ENCODE peak calls at places on chromosomes 12 and 14, in six cellular contexts. T is GM12878, Z is fibroblast of pulmonary artery, J is uterus, H is epithelial cell of esophagus, S is HepG2. C is an unnamed sample.
A peak's percentile ranks its signal among the peaks of the same experiment; 100 is the strongest.

GRCh38 chr12:76762556-76762955 is 1.4 kb upstream of the ZDHHC17 start:
- DNase-seq in T (no peak), Z (no peak), J (peak; percentile 24), H (no peak), S (no peak), C (no peak)

GRCh38 chr12:11697670-11698387 is 48.4 kb downstream of the ETV6 start:
- DNase-seq in T (no peak), Z (peak; percentile 79), J (no peak), H (peak; percentile 77), S (no peak), C (no peak)

GRCh38 chr14:73759183-73759713 is 45.1 kb upstream of the PNMA1 start:
- DNase-seq in T (no peak), Z (peak; percentile 62), J (peak; percentile 81), H (peak; percentile 52), S (no peak), C (no peak)

GRCh38 chr14:89498836-89499235 is 81.8 kb upstream of the FOXN3 start:
- DNase-seq in T (no peak), Z (peak; percentile 36), J (no peak), H (no peak), S (no peak), C (no peak)

GRCh38 chr14:104550340-104550848 is 29.2 kb upstream of the C14orf180 start:
- DNase-seq in T (no peak), Z (no peak), J (no peak), H (no peak), S (no peak), C (no peak)

GRCh38 chr14:104138098-104138890 is at the start of gene KIF26A:
- DNase-seq in T (no peak), Z (no peak), J (no peak), H (peak; percentile 6), S (no peak), C (no peak)

GRCh38 chr12:120230326-120230973 is 29.5 kb upstream of the RPLP0 start:
- DNase-seq in T (no peak), Z (peak; percentile 88), J (peak; percentile 79), H (peak; percentile 83), S (peak; percentile 89), C (no peak)

GRCh38 chr14:68709007-68709406 is 83.9 kb downstream of the ZFP36L1 start:
- DNase-seq in T (no peak), Z (no peak), J (no peak), H (no peak), S (no peak), C (no peak)

GRCh38 chr12:44379827-44380226 is 496.3 kb downstream of the NELL2 start:
- DNase-seq in T (no peak), Z (no peak), J (no peak), H (peak; percentile 11), S (no peak), C (no peak)

GRCh38 chr14:26255213-26255612 is 342.6 kb downstream of the NOVA1 start:
- DNase-seq in T (no peak), Z (peak; percentile 71), J (no peak), H (peak; percentile 52), S (no peak), C (no peak)

GRCh38 chr12:7832059-7832696 is 40.5 kb downstream of the SLC2A14 start:
- DNase-seq in T (no peak), Z (peak; percentile 75), J (no peak), H (peak; percentile 47), S (peak; percentile 62), C (peak; percentile 13)

GRCh38 chr12:39712334-39712733 is 92.7 kb upstream of the ABCD2 start:
- DNase-seq in T (no peak), Z (no peak), J (no peak), H (no peak), S (no peak), C (no peak)

GRCh38 chr14:55712505-55712904 is 132.5 kb downstream of the KTN1 start:
- DNase-seq in T (no peak), Z (no peak), J (no peak), H (no peak), S (no peak), C (no peak)

GRCh38 chr14:88045705-88046104 is 40.8 kb downstream of the GPR65 start:
- DNase-seq in T (no peak), Z (no peak), J (no peak), H (no peak), S (no peak), C (no peak)

GRCh38 chr14:49634547-49635334 is at the start of gene DNAAF2:
- DNase-seq in T (no peak), Z (peak; percentile 76), J (peak; percentile 64), H (peak; percentile 69), S (peak; percentile 76), C (no peak)

GRCh38 chr12:4267904-4268548 is 5.5 kb upstream of the CCND2 start:
- DNase-seq in T (no peak), Z (no peak), J (no peak), H (no peak), S (no peak), C (no peak)

GRCh38 chr12:4270670-4271432 is 2.7 kb upstream of the CCND2 start:
- DNase-seq in T (no peak), Z (peak; percentile 23), J (peak; percentile 50), H (peak; percentile 72), S (no peak), C (no peak)

GRCh38 chr12:4268549-4269181 is 4.9 kb upstream of the CCND2 start:
- DNase-seq in T (no peak), Z (no peak), J (no peak), H (no peak), S (no peak), C (no peak)

GRCh38 chr12:4270016-4270669 is 3.4 kb upstream of the CCND2 start:
- DNase-seq in T (no peak), Z (no peak), J (no peak), H (peak; percentile 31), S (no peak), C (no peak)

DNA sequence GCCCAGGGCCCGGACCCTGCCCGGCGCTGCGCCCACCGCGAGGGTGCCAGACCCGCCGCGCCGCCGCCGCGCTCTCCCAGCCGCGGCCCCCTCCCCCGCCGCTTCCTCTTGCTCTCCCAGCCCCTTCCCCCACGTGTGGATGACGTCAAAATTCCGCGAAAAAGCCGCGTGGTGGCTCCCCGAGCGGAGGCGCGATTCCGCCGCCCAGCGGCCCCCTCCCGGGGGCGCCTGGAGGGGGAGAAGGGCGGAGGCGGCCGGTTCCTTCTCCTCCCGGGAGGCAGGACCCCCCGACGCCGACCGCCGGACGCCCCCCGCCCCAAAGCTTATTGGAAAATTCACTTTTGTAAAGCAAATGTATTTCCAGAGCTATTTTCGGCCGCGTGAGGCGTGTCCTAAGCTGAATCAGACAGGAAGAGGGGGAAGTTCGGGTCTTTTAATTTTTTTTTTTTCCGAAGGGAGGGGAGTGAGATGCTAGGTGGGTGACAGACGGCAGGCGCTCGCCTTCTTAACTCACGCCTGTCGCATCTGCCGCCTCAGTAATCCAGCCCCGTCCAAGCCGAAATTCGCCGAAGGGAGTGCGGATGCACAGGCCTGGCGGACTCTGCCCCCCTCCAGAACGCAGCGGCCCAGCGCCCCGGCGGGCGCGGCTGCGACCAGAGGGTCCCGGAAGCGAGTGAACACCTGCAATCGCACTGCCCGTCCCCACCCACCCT is 4.1 kb upstream of the CCND2 start:
- DNase-seq in T (no peak), Z (peak; percentile 70), J (peak; percentile 89), H (peak; percentile 72), S (no peak), C (no peak)
- TF ChIP-seq CTCF in T (peak; percentile 20), Z (no peak), J (peak; percentile 25), H (no peak), S (no peak), C (peak; percentile 24)

GRCh38 chr12:1591029-1591428 is 3.4 kb downstream of the FBXL14 start:
- DNase-seq in T (no peak), Z (peak; percentile 50), J (no peak), H (peak; percentile 78), S (no peak), C (no peak)

GRCh38 chr12:1593232-1594044 is 943 bp downstream of the FBXL14 start:
- DNase-seq in T (no peak), Z (peak; percentile 28), J (peak; percentile 44), H (peak; percentile 61), S (no peak), C (no peak)

GRCh38 chr12:1592444-1593231 is 1.7 kb downstream of the FBXL14 start:
- DNase-seq in T (no peak), Z (peak; percentile 55), J (no peak), H (peak; percentile 64), S (no peak), C (no peak)

GRCh38 chr12:1590083-1590979 is 4.0 kb downstream of the FBXL14 start:
- DNase-seq in T (no peak), Z (peak; percentile 47), J (no peak), H (no peak), S (no peak), C (no peak)

DNA sequence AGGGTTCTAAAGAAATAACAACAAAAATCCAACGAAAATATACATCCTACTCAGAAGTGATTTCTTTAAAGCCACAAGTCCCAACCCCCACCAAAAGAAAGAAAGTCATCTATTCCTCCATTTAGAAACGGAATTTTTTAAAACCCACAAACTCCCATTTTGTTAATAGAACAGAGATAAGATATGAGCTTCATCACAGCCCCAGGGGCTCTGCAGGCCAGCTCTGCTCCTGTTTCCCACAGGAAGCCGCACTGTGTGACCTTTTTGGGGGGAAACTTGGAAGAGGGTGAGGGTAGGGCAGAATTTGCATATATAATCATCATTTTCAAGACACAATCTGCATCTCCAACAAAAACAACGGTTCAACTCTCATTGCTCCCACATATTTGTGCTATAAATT is 2.8 kb downstream of the FBXL14 start:
- DNase-seq in T (no peak), Z (no peak), J (no peak), H (no peak), S (no peak), C (no peak)
- H3K4me3 ChIP-seq in T (peak overlapping the region; percentile 66), Z (peak overlapping the region; percentile 76), J (no peak overlapping the region), H (peak overlapping the region; percentile 6), S (no peak overlapping the region), C (peak overlapping the region; percentile 51)

GRCh38 chr12:50100561-50100960 is 3.2 kb upstream of the GPD1 start:
- DNase-seq in T (no peak), Z (no peak), J (no peak), H (no peak), S (no peak), C (no peak)

GRCh38 chr12:50102648-50103309 is 1.0 kb upstream of the GPD1 start:
- DNase-seq in T (no peak), Z (no peak), J (no peak), H (no peak), S (no peak), C (no peak)

GRCh38 chr12:50103351-50103750 is 457 bp upstream of the GPD1 start:
- DNase-seq in T (no peak), Z (no peak), J (no peak), H (no peak), S (no peak), C (no peak)

GRCh38 chr12:50102186-50102585 is 1.6 kb upstream of the GPD1 start:
- DNase-seq in T (no peak), Z (no peak), J (no peak), H (no peak), S (no peak), C (no peak)

DNA sequence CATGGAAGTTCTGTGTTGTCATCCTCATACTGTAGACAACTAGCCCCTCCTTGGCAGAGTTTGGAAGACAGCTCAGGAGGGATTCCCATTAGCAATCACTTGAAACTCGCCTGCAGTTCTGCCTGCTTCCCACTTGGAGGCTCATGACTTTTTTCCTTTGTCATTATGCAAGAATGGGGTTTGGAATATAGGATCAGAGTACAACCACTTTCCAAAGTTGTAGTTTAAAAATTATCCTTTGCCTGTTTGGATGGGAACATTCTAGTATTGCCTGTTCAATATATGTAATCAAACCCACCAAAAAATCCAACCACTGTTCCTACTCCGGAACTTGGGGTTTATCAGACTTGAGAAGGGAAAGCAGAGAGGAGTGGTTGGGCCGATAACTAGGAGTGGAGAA is 2.1 kb upstream of the GPD1 start:
- DNase-seq in T (no peak), Z (peak; percentile 64), J (no peak), H (peak; percentile 45), S (peak; percentile 55), C (no peak)
- TF ChIP-seq CTCF in T (peak; percentile 8), Z (peak; percentile 64), J (no peak), H (peak; percentile 60), S (peak; percentile 57), C (peak; percentile 27)

GRCh38 chr12:91111366-91112321 is at the start of gene LUM:
- DNase-seq in T (no peak), Z (peak; percentile 60), J (peak; percentile 41), H (peak; percentile 35), S (no peak), C (no peak)
- H3K4me3 ChIP-seq in T (no peak within 1 kb of the TSS), Z (peak within 1 kb of the TSS; percentile 55), J (peak within 1 kb of the TSS; percentile 30), H (no peak within 1 kb of the TSS), S (no peak within 1 kb of the TSS), C (no peak within 1 kb of the TSS)